ENCODE peak calls at places on chromosomes 2 and 18, in seven cellular contexts. M is Right ventricle myocardium superior; F is activated B cell treated with CpG ODN at 0.5 μM for 24 hours; N is Panc1; R is naive thymus-derived CD8-positive, alpha-beta T cell; H is heart right ventricle; U is A549. B is an unnamed sample.

GRCh38 chr2:233801357-233802131 is 23.4 kb downstream of the MROH2A start:
- ATAC-seq in M (no peak), F (no peak), N (no peak), R (no peak), H (no peak), U (peak), B (no peak)

GRCh38 chr2:106745468-106745867 is 140.5 kb downstream of the ST6GAL2 start:
- ATAC-seq in M (peak), F (no peak), N (no peak), R (no peak), H (no peak), U (no peak), B (no peak)

GRCh38 chr2:183124222-183124956 is at the start of gene NUP35:
- ATAC-seq in M (peak), F (peak), N (peak), R (peak), H (peak), U (peak), B (peak)

GRCh38 chr2:137771064-137771463 is 193.2 kb upstream of the HNMT start:
- ATAC-seq in M (no peak), F (no peak), N (no peak), R (no peak), H (no peak), U (no peak), B (no peak)

GRCh38 chr2:72743481-72743880 is 82.4 kb downstream of the EXOC6B start:
- ATAC-seq in M (no peak), F (no peak), N (no peak), R (no peak), H (no peak), U (peak), B (no peak)

GRCh38 chr2:134375935-134376334 is 122.1 kb downstream of the MGAT5 start:
- ATAC-seq in M (peak), F (no peak), N (no peak), R (no peak), H (peak), U (peak), B (no peak)

GRCh38 chr18:12751891-12752290 is 49.0 kb downstream of the PSMG2 start:
- ATAC-seq in M (no peak), F (no peak), N (no peak), R (no peak), H (no peak), U (no peak), B (peak)

GRCh38 chr2:102361632-102362241 is 6.1 kb downstream of the IL18R1 start:
- ATAC-seq in M (no peak), F (no peak), N (no peak), R (no peak), H (no peak), U (no peak), B (no peak)

GRCh38 chr18:28760299-28760698 is 583.4 kb upstream of the CDH2 start:
- ATAC-seq in M (no peak), F (no peak), N (no peak), R (no peak), H (no peak), U (no peak), B (no peak)

GRCh38 chr2:11505652-11506610 is 27.9 kb upstream of the GREB1 start:
- ATAC-seq in M (peak), F (no peak), N (no peak), R (no peak), H (no peak), U (no peak), B (no peak)

GRCh38 chr2:206989306-206989705 is 50.0 kb downstream of the CPO start:
- ATAC-seq in M (peak), F (peak), N (peak), R (peak), H (peak), U (peak), B (peak)

GRCh38 chr18:7198326-7198725 is 32.6 kb upstream of the LRRC30 start:
- ATAC-seq in M (peak), F (no peak), N (no peak), R (no peak), H (no peak), U (no peak), B (no peak)

GRCh38 chr2:162888641-162889040 is 50.1 kb upstream of the KCNH7 start:
- ATAC-seq in M (no peak), F (no peak), N (no peak), R (no peak), H (no peak), U (no peak), B (no peak)